ENCODE peak calls at places on chromosomes 7 and 10, in nine cellular contexts. S, I, V, N, W, B, U, F and A are unnamed samples.

GRCh38 chr10:3484306-3485187 is 300.5 kb downstream of the KLF6 start:
- DNase-seq in S (peak; percentile 49), I (peak; percentile 75), V (no peak), N (no peak), W (no peak), B (peak; percentile 27), U (no peak), F (no peak), A (no peak)

GRCh38 chr7:7122701-7123281 is 59.6 kb upstream of the C1GALT1 start:
- DNase-seq in S (no peak), I (no peak), V (no peak), N (no peak), W (no peak), B (no peak), U (no peak), F (no peak), A (no peak)

GRCh38 chr7:32299133-32299702 is 191.0 kb downstream of the LSM5 start:
- DNase-seq in S (no peak), I (no peak), V (no peak), N (peak; percentile 85), W (no peak), B (no peak), U (no peak), F (no peak), A (no peak)

GRCh38 chr10:28302012-28302667 is 724 bp downstream of the MPP7 start:
- DNase-seq in S (no peak), I (no peak), V (no peak), N (peak; percentile 71), W (peak; percentile 6), B (peak; percentile 10), U (no peak), F (no peak), A (peak; percentile 16)

GRCh38 chr10:42304341-42304740 is 334.0 kb downstream of the ZNF33B start:
- DNase-seq in S (no peak), I (no peak), V (no peak), N (no peak), W (no peak), B (no peak), U (no peak), F (no peak), A (no peak)

GRCh38 chr10:120014031-120014430 is 121.5 kb downstream of the SEC23IP start:
- DNase-seq in S (no peak), I (no peak), V (no peak), N (no peak), W (no peak), B (no peak), U (no peak), F (no peak), A (no peak)

GRCh38 chr7:151250181-151251095 is 1.9 kb upstream of the SMARCD3 start:
- DNase-seq in S (no peak), I (no peak), V (no peak), N (no peak), W (no peak), B (no peak), U (no peak), F (no peak), A (no peak)

GRCh38 chr10:72483452-72483851 is 128.7 kb upstream of the DNAJB12 start:
- DNase-seq in S (no peak), I (no peak), V (no peak), N (no peak), W (no peak), B (no peak), U (no peak), F (no peak), A (no peak)

GRCh38 chr7:34845666-34846361 is 187.8 kb downstream of the NPSR1 start:
- DNase-seq in S (peak; percentile 98), I (no peak), V (no peak), N (no peak), W (no peak), B (peak; percentile 23), U (no peak), F (no peak), A (no peak)

GRCh38 chr10:13404791-13405190 is 56.7 kb upstream of the SEPHS1 start:
- DNase-seq in S (no peak), I (no peak), V (no peak), N (no peak), W (no peak), B (no peak), U (no peak), F (no peak), A (no peak)

GRCh38 chr10:63166742-63167258 is 33.7 kb downstream of the NRBF2 start:
- DNase-seq in S (peak; percentile 31), I (peak; percentile 31), V (no peak), N (no peak), W (no peak), B (peak; percentile 75), U (no peak), F (no peak), A (no peak)

GRCh38 chr10:121823993-121824463 is 103.8 kb downstream of the ATE1 start:
- DNase-seq in S (peak; percentile 30), I (no peak), V (no peak), N (no peak), W (peak; percentile 10), B (peak; percentile 59), U (no peak), F (no peak), A (no peak)